ENCODE peak calls at places on chromosome 7, in seven cellular contexts. One of them, this sample, is unnamed.

GRCh38 chr7:16051561-16052280 is 365.2 kb upstream of the MEOX2 start:
- DNase-seq in IMR-90: peak; percentile 45
- DNase-seq in neuronal stem cell: no peak
- DNase-seq in mesendoderm: no peak
- DNase-seq in trophoblast cell: no peak
- DNase-seq in H1: no peak
- DNase-seq in mesenchymal stem cell: no peak
- DNase-seq in this sample: no peak

GRCh38 chr7:34322841-34323240 is 335.2 kb upstream of the NPSR1 start:
- DNase-seq in IMR-90: no peak
- DNase-seq in neuronal stem cell: no peak
- DNase-seq in mesendoderm: no peak
- DNase-seq in trophoblast cell: no peak
- DNase-seq in H1: no peak
- DNase-seq in mesenchymal stem cell: no peak
- DNase-seq in this sample: no peak

GRCh38 chr7:74012842-74013249 is 15.1 kb upstream of the ELN start:
- DNase-seq in IMR-90: peak; percentile 29
- DNase-seq in neuronal stem cell: no peak
- DNase-seq in mesendoderm: peak; percentile 44
- DNase-seq in trophoblast cell: no peak
- DNase-seq in H1: no peak
- DNase-seq in mesenchymal stem cell: peak; percentile 29
- DNase-seq in this sample: peak; percentile 44

GRCh38 chr7:119270644-119271043 is 1002.3 kb upstream of the KCND2 start:
- DNase-seq in IMR-90: no peak
- DNase-seq in neuronal stem cell: no peak
- DNase-seq in mesendoderm: no peak
- DNase-seq in trophoblast cell: no peak
- DNase-seq in H1: no peak
- DNase-seq in mesenchymal stem cell: no peak
- DNase-seq in this sample: no peak

GRCh38 chr7:96949766-96950165 is 55.6 kb upstream of the DLX6 start:
- DNase-seq in IMR-90: no peak
- DNase-seq in neuronal stem cell: no peak
- DNase-seq in mesendoderm: no peak
- DNase-seq in trophoblast cell: no peak
- DNase-seq in H1: no peak
- DNase-seq in mesenchymal stem cell: no peak
- DNase-seq in this sample: no peak

GRCh38 chr7:132124575-132124974 is 451.7 kb downstream of the PLXNA4 start:
- DNase-seq in IMR-90: no peak
- DNase-seq in neuronal stem cell: no peak
- DNase-seq in mesendoderm: no peak
- DNase-seq in trophoblast cell: no peak
- DNase-seq in H1: no peak
- DNase-seq in mesenchymal stem cell: no peak
- DNase-seq in this sample: no peak

GRCh38 chr7:73715648-73716317 is 3.7 kb downstream of the STX1A start:
- DNase-seq in IMR-90: peak; percentile 98
- DNase-seq in neuronal stem cell: no peak
- DNase-seq in mesendoderm: no peak
- DNase-seq in trophoblast cell: peak; percentile 96
- DNase-seq in H1: no peak
- DNase-seq in mesenchymal stem cell: peak; percentile 97
- DNase-seq in this sample: no peak

GRCh38 chr7:126394406-126394805 is 858.3 kb downstream of the GRM8 start:
- DNase-seq in IMR-90: no peak
- DNase-seq in neuronal stem cell: no peak
- DNase-seq in mesendoderm: no peak
- DNase-seq in trophoblast cell: no peak
- DNase-seq in H1: no peak
- DNase-seq in mesenchymal stem cell: no peak
- DNase-seq in this sample: no peak

GRCh38 chr7:120023494-120024167 is 249.3 kb upstream of the KCND2 start:
- DNase-seq in IMR-90: peak; percentile 85
- DNase-seq in neuronal stem cell: no peak
- DNase-seq in mesendoderm: no peak
- DNase-seq in trophoblast cell: no peak
- DNase-seq in H1: no peak
- DNase-seq in mesenchymal stem cell: peak; percentile 27
- DNase-seq in this sample: no peak

GRCh38 chr7:93574269-93574645 is 267 bp downstream of the CALCR start:
- DNase-seq in IMR-90: no peak
- DNase-seq in neuronal stem cell: no peak
- DNase-seq in mesendoderm: no peak
- DNase-seq in trophoblast cell: no peak
- DNase-seq in H1: no peak
- DNase-seq in mesenchymal stem cell: no peak
- DNase-seq in this sample: peak; percentile 46

GRCh38 chr7:135147899-135148721 is at the start of gene TMEM140:
- DNase-seq in IMR-90: peak; percentile 64
- DNase-seq in neuronal stem cell: no peak
- DNase-seq in mesendoderm: no peak
- DNase-seq in trophoblast cell: peak; percentile 52
- DNase-seq in H1: no peak
- DNase-seq in mesenchymal stem cell: peak; percentile 82
- DNase-seq in this sample: no peak

GRCh38 chr7:128247640-128248194 is 6.6 kb downstream of the LEP start:
- DNase-seq in IMR-90: peak; percentile 35
- DNase-seq in neuronal stem cell: no peak
- DNase-seq in mesendoderm: no peak
- DNase-seq in trophoblast cell: peak; percentile 42
- DNase-seq in H1: no peak
- DNase-seq in mesenchymal stem cell: peak; percentile 35
- DNase-seq in this sample: no peak

GRCh38 chr7:144835166-144835611 is 664 bp downstream of the TPK1 start:
- DNase-seq in IMR-90: peak; percentile 13
- DNase-seq in neuronal stem cell: no peak
- DNase-seq in mesendoderm: peak; percentile 57
- DNase-seq in trophoblast cell: peak; percentile 35
- DNase-seq in H1: no peak
- DNase-seq in mesenchymal stem cell: peak; percentile 72
- DNase-seq in this sample: peak; percentile 46

GRCh38 chr7:431658-432111 is 88.0 kb downstream of the PDGFA start:
- DNase-seq in IMR-90: no peak
- DNase-seq in neuronal stem cell: no peak
- DNase-seq in mesendoderm: no peak
- DNase-seq in trophoblast cell: no peak
- DNase-seq in H1: no peak
- DNase-seq in mesenchymal stem cell: no peak
- DNase-seq in this sample: no peak

GRCh38 chr7:95045236-95045923 is 138.0 kb downstream of the PPP1R9A start:
- DNase-seq in IMR-90: no peak
- DNase-seq in neuronal stem cell: no peak
- DNase-seq in mesendoderm: peak; percentile 62
- DNase-seq in trophoblast cell: no peak
- DNase-seq in H1: peak; percentile 29
- DNase-seq in mesenchymal stem cell: no peak
- DNase-seq in this sample: peak; percentile 37

GRCh38 chr7:100895956-100896742 is 461 bp upstream of the ACHE start:
- DNase-seq in IMR-90: no peak
- DNase-seq in neuronal stem cell: no peak
- DNase-seq in mesendoderm: peak; percentile 88
- DNase-seq in trophoblast cell: no peak
- DNase-seq in H1: no peak
- DNase-seq in mesenchymal stem cell: no peak
- DNase-seq in this sample: peak; percentile 73

GRCh38 chr7:99379043-99379577 is 4.6 kb downstream of the ARPC1B start:
- DNase-seq in IMR-90: peak; percentile 88
- DNase-seq in neuronal stem cell: no peak
- DNase-seq in mesendoderm: peak; percentile 54
- DNase-seq in trophoblast cell: peak; percentile 98
- DNase-seq in H1: no peak
- DNase-seq in mesenchymal stem cell: peak; percentile 95
- DNase-seq in this sample: no peak

GRCh38 chr7:41544241-41544640 is 158.6 kb downstream of the INHBA start:
- DNase-seq in IMR-90: peak; percentile 38
- DNase-seq in neuronal stem cell: no peak
- DNase-seq in mesendoderm: no peak
- DNase-seq in trophoblast cell: no peak
- DNase-seq in H1: no peak
- DNase-seq in mesenchymal stem cell: no peak
- DNase-seq in this sample: no peak

GRCh38 chr7:26379711-26380110 is 88.0 kb downstream of the SNX10 start:
- DNase-seq in IMR-90: no peak
- DNase-seq in neuronal stem cell: no peak
- DNase-seq in mesendoderm: no peak
- DNase-seq in trophoblast cell: no peak
- DNase-seq in H1: no peak
- DNase-seq in mesenchymal stem cell: no peak
- DNase-seq in this sample: no peak

GRCh38 chr7:106462914-106463482 is 178.2 kb upstream of the NAMPT start:
- DNase-seq in IMR-90: no peak
- DNase-seq in neuronal stem cell: peak; percentile 15
- DNase-seq in mesendoderm: peak; percentile 19
- DNase-seq in trophoblast cell: no peak
- DNase-seq in H1: no peak
- DNase-seq in mesenchymal stem cell: no peak
- DNase-seq in this sample: no peak

GRCh38 chr7:144127714-144128334 is 4.8 kb downstream of the OR2A14 start:
- DNase-seq in IMR-90: peak; percentile 67
- DNase-seq in neuronal stem cell: peak; percentile 75
- DNase-seq in mesendoderm: peak; percentile 90
- DNase-seq in trophoblast cell: peak; percentile 84
- DNase-seq in H1: peak; percentile 80
- DNase-seq in mesenchymal stem cell: peak; percentile 78
- DNase-seq in this sample: peak; percentile 94

GRCh38 chr7:69598487-69599148 is 343 bp downstream of the AUTS2 start:
- DNase-seq in IMR-90: no peak
- DNase-seq in neuronal stem cell: peak; percentile 49
- DNase-seq in mesendoderm: peak; percentile 70
- DNase-seq in trophoblast cell: no peak
- DNase-seq in H1: no peak
- DNase-seq in mesenchymal stem cell: no peak
- DNase-seq in this sample: no peak

GRCh38 chr7:29442146-29442545 is 121.5 kb upstream of the PRR15 start:
- DNase-seq in IMR-90: no peak
- DNase-seq in neuronal stem cell: peak; percentile 79
- DNase-seq in mesendoderm: peak; percentile 85
- DNase-seq in trophoblast cell: no peak
- DNase-seq in H1: no peak
- DNase-seq in mesenchymal stem cell: no peak
- DNase-seq in this sample: peak; percentile 49

GRCh38 chr7:11911900-11912299 is 79.9 kb upstream of the THSD7A start:
- DNase-seq in IMR-90: no peak
- DNase-seq in neuronal stem cell: no peak
- DNase-seq in mesendoderm: peak; percentile 11
- DNase-seq in trophoblast cell: no peak
- DNase-seq in H1: no peak
- DNase-seq in mesenchymal stem cell: no peak
- DNase-seq in this sample: no peak

GRCh38 chr7:11914645-11915044 is 82.6 kb upstream of the THSD7A start:
- DNase-seq in IMR-90: no peak
- DNase-seq in neuronal stem cell: no peak
- DNase-seq in mesendoderm: no peak
- DNase-seq in trophoblast cell: no peak
- DNase-seq in H1: no peak
- DNase-seq in mesenchymal stem cell: no peak
- DNase-seq in this sample: no peak

DNA sequence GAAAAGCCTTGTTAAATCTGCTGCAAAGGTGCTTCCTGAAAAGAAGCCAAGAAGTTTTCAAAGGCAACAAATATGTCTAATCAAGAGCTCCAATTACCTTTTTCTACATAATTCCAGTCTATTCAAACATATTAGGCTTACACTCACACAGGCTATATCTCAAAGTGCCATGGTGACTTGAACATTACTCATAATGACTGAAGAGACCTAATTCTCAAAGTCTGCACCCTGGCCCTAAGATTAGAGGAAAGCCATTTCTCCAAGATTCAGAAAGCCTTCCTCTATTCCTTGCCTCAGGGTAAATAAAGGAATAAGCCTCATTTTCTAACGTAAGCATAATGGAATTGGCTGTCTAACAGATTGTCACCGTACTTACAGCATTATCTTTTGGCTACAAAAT is 78.3 kb upstream of the THSD7A start:
- DNase-seq in IMR-90: no peak
- DNase-seq in neuronal stem cell: no peak
- DNase-seq in mesendoderm: no peak
- DNase-seq in trophoblast cell: no peak
- DNase-seq in H1: no peak
- DNase-seq in mesenchymal stem cell: no peak
- DNase-seq in this sample: no peak
- H4K8ac ChIP-seq in IMR-90: no peak overlapping the region
- H4K8ac ChIP-seq in neuronal stem cell: no peak overlapping the region
- H4K8ac ChIP-seq in mesendoderm: no peak overlapping the region
- H4K8ac ChIP-seq in trophoblast cell: no peak overlapping the region
- H4K8ac ChIP-seq in H1: no peak overlapping the region
- H4K8ac ChIP-seq in mesenchymal stem cell: no peak overlapping the region
- H4K8ac ChIP-seq in this sample: no peak overlapping the region

DNA sequence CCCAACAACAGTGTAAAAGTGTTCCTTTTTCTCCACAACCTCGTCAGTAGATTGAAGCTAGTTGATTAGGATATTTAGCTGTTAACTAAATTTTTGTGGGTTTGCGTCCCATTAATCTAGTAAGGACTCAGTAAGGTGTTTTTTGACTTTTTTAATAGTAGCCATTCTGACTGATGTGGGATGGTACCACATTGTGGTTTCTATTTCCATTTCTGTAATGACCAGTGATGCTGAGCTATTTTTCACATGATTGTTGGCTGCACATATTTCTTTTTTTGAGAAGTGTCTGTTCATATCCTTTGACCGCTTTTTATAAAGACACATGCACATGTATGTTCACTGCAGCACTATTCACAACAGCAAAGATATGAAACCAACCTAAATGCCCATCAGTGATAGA is 5.6 kb upstream of the LRRN3 start:
- DNase-seq in IMR-90: no peak
- DNase-seq in neuronal stem cell: no peak
- DNase-seq in mesendoderm: no peak
- DNase-seq in trophoblast cell: no peak
- DNase-seq in H1: no peak
- DNase-seq in mesenchymal stem cell: no peak
- DNase-seq in this sample: no peak
- H2BK120ac ChIP-seq in IMR-90: no peak overlapping the region
- H2BK120ac ChIP-seq in neuronal stem cell: no peak overlapping the region
- H2BK120ac ChIP-seq in mesendoderm: no peak overlapping the region
- H2BK120ac ChIP-seq in trophoblast cell: no peak overlapping the region
- H2BK120ac ChIP-seq in H1: no peak overlapping the region
- H2BK120ac ChIP-seq in mesenchymal stem cell: no peak overlapping the region
- H2BK120ac ChIP-seq in this sample: no peak overlapping the region

DNA sequence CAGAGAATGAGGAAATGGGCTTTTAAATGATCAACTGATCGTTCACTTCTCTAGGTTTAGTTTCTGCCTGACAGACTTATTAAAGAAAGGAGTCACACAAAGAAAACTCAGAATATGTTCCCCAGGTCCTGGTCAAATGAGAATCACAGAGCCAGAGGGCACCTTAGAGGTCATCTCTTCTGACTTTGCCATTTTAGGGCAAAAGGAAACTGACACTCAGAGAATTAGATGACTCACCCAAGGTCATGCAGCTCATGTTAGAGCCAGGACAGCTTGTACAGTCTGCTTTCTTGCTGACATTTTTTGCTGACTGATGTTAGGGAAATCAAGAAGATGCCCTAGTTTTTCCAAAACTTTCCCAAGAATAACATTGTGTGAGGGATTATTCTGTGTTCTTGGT is 312.7 kb upstream of the SP8 start:
- DNase-seq in IMR-90: no peak
- DNase-seq in neuronal stem cell: no peak
- DNase-seq in mesendoderm: no peak
- DNase-seq in trophoblast cell: no peak
- DNase-seq in H1: no peak
- DNase-seq in mesenchymal stem cell: peak; percentile 21
- DNase-seq in this sample: no peak
- H4K8ac ChIP-seq in IMR-90: no peak overlapping the region
- H4K8ac ChIP-seq in neuronal stem cell: no peak overlapping the region
- H4K8ac ChIP-seq in mesendoderm: no peak overlapping the region
- H4K8ac ChIP-seq in trophoblast cell: no peak overlapping the region
- H4K8ac ChIP-seq in H1: no peak overlapping the region
- H4K8ac ChIP-seq in mesenchymal stem cell: no peak overlapping the region
- H4K8ac ChIP-seq in this sample: no peak overlapping the region

GRCh38 chr7:42913591-42913990 is 1.7 kb upstream of the C7orf25 start:
- DNase-seq in IMR-90: peak; percentile 11
- DNase-seq in neuronal stem cell: no peak
- DNase-seq in mesendoderm: no peak
- DNase-seq in trophoblast cell: no peak
- DNase-seq in H1: no peak
- DNase-seq in mesenchymal stem cell: no peak
- DNase-seq in this sample: no peak
- H2BK120ac ChIP-seq in IMR-90: no peak overlapping the region
- H2BK120ac ChIP-seq in neuronal stem cell: no peak overlapping the region
- H2BK120ac ChIP-seq in mesendoderm: no peak overlapping the region
- H2BK120ac ChIP-seq in trophoblast cell: no peak overlapping the region
- H2BK120ac ChIP-seq in H1: no peak overlapping the region
- H2BK120ac ChIP-seq in mesenchymal stem cell: no peak overlapping the region
- H2BK120ac ChIP-seq in this sample: no peak overlapping the region

This sample was measured in H9.